ENCODE peak calls at places on chromosomes 2 and 18, in seven cellular contexts. W, U, I, B, X, V and D are unnamed samples. For H3K36me3 and H3K4me1, the result is how much of the 10 kb centered on the place peaks cover.

GRCh38 chr2:28608829-28609400 is 113.1 kb downstream of the PLB1 start:
- DNase-seq in W (no peak), U (no peak), I (no peak), B (no peak), X (no peak), V (no peak), D (no peak)

GRCh38 chr2:170361359-170361936 is 183.5 kb downstream of the MYO3B start:
- DNase-seq in W (peak), U (peak), I (no peak), B (no peak), X (no peak), V (no peak), D (peak)

GRCh38 chr18:68662779-68663178 is 52.1 kb downstream of the TMX3 start:
- DNase-seq in W (no peak), U (no peak), I (no peak), B (no peak), X (no peak), V (no peak), D (no peak)

GRCh38 chr18:69205925-69206324 is 194.8 kb upstream of the DOK6 start:
- DNase-seq in W (no peak), U (no peak), I (no peak), B (no peak), X (no peak), V (no peak), D (no peak)

GRCh38 chr2:12950957-12951656 is 234.4 kb downstream of the TRIB2 start:
- DNase-seq in W (no peak), U (no peak), I (no peak), B (no peak), X (no peak), V (no peak), D (no peak)

GRCh38 chr2:145644820-145645302 is 1124.9 kb upstream of the ZEB2 start:
- DNase-seq in W (no peak), U (no peak), I (no peak), B (no peak), X (no peak), V (no peak), D (no peak)

GRCh38 chr2:45722477-45722876 is 71.0 kb downstream of the PRKCE start:
- DNase-seq in W (no peak), U (no peak), I (no peak), B (no peak), X (no peak), V (no peak), D (no peak)

GRCh38 chr2:64332300-64332699 is 121.7 kb upstream of the LGALSL start:
- DNase-seq in W (no peak), U (no peak), I (no peak), B (no peak), X (no peak), V (no peak), D (no peak)

GRCh38 chr2:70569559-70569958 is 15.9 kb upstream of the TGFA start:
- DNase-seq in W (no peak), U (no peak), I (no peak), B (no peak), X (no peak), V (no peak), D (no peak)

GRCh38 chr2:88115825-88116518 is 11.9 kb downstream of the FABP1 start:
- DNase-seq in W (no peak), U (no peak), I (no peak), B (no peak), X (no peak), V (no peak), D (no peak)
- H3K36me3 ChIP-seq in W (under half), U (under half), I (under half), B (under half), X (under half), V (under half), D (under half)

GRCh38 chr18:77115461-77115907 is 17.1 kb downstream of the MBP start:
- DNase-seq in W (no peak), U (peak), I (no peak), B (no peak), X (no peak), V (peak), D (no peak)

GRCh38 chr18:77113361-77114069 is 19.1 kb downstream of the MBP start:
- DNase-seq in W (no peak), U (peak), I (no peak), B (no peak), X (no peak), V (peak), D (no peak)

GRCh38 chr18:77112161-77112801 is 20.3 kb downstream of the MBP start:
- DNase-seq in W (no peak), U (peak), I (no peak), B (no peak), X (no peak), V (peak), D (no peak)

GRCh38 chr18:77114564-77115391 is 17.8 kb downstream of the MBP start:
- DNase-seq in W (peak), U (peak), I (no peak), B (peak), X (peak), V (peak), D (no peak)

DNA sequence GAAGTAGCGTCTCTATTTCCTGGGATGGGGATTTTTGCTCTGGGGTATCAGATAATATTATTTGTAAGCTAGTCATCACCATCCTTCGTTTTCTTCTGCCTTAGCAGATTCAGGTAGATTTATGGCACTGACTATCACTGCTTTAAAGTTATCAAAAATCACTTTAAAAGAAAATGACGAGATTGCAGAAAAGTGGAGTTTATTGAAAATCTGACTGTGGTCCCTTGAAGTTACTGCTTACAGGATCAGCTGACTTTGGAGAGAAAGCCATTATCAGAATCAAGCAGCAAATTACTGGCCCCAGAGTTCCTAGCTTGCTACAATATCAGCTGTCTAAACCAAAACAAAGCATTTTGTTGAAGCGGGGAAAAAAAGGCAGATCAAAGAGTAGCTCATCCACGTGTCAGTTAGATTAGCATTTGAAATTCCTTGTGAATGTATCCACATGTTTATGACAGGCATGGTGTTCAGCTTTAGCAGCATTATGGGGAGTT is 18.5 kb downstream of the MBP start:
- DNase-seq in W (no peak), U (no peak), I (no peak), B (no peak), X (no peak), V (no peak), D (no peak)
- H3K4me1 ChIP-seq in W (under half), U (under half), I (under half), B (half or more), X (half or more), V (under half), D (under half)

GRCh38 chr2:241498115-241499070 is 10.0 kb downstream of the STK25 start:
- DNase-seq in W (no peak), U (no peak), I (no peak), B (no peak), X (no peak), V (no peak), D (no peak)
- H3K4me3 ChIP-seq in W (no peak), U (no peak), I (no peak), B (no peak), X (no peak), V (no peak), D (no peak)

DNA sequence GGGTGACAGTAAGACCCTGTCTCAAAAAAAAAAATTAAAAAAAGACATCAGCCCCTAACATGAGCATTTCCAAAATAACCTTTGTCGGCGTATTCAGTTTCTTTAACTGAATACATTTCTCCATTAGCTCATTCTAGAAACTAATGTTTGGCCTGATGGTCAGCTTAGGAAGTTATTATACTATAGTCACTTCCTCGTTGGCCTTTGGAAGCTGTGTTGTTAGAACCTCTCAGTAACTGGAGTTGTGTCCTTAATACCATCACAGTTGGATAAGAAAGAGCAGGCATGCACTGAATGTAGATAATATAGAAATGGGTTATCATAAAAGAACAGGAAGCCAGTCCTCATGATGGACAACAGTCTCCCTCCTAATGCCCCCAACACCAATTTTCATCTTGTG is 112.8 kb downstream of the ANTXR1 start:
- DNase-seq in W (no peak), U (no peak), I (no peak), B (no peak), X (no peak), V (no peak), D (no peak)
- H3K36me3 ChIP-seq in W (under half), U (under half), I (under half), B (under half), X (under half), V (under half), D (under half)

DNA sequence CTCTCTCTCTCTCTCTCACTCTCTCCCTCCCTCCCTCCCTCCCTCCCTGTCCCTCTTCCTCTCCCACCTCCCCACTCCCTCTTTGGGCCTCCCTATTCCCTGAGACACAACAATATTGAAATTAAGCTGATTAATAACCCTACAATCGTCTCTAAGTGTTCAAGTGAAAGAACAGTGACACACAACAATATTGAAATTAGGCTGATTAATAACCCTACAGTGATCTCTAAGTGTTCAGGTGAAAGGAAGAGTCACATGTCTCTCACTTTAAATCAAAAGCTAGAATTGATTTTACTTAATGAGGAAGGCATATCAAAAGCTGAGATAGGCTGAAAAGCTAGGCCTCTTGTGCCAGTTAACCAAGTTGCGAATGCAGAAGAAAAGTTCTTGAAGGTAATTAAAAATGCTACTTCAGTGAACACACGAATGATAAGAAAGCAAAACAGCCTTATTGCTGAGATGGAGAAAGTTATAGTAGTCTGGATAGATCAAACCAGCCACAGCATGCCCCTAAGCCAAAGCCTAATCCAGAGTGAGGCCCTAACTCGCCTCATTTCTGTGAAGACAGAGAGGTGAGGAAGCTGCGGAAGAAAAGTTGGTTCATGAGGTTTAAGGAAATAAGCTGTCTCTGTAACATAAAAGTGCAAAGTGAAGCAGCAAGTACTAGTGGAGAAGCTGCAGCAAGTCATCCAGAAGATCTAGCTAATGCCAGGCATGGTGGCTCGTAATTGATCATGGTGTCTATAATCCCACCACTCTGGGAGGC is 21.3 kb downstream of the MALT1 start:
- DNase-seq in W (no peak), U (no peak), I (no peak), B (no peak), X (no peak), V (no peak), D (no peak)
- H3K4me1 ChIP-seq in W (under half), U (under half), I (under half), B (under half), X (under half), V (under half), D (under half)

GRCh38 chr18:51053822-51054221 is 23.8 kb downstream of the SMAD4 start:
- DNase-seq in W (no peak), U (no peak), I (no peak), B (no peak), X (no peak), V (no peak), D (no peak)
- H3K4me3 ChIP-seq in W (no peak), U (no peak), I (no peak), B (no peak), X (no peak), V (no peak), D (no peak)

DNA sequence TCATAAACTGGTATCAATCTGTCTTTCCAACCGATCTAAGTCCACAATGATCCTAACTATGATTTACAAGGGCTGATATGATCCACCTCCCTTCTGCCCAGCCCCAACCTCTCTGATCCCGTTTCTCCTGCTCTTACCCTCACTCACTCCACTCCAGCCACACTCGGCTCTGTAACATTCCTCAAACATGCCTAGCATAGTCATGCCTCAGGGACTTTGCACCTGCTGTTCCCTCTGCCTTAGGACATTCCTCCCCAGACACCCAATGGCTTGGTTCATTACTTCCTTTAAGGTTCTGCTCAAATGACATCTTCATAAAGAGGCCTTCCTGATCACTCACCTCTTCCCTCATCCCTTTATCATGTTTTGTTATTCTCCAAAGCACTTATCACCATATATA is 9.2 kb downstream of the DUSP11 start:
- DNase-seq in W (no peak), U (no peak), I (no peak), B (no peak), X (no peak), V (no peak), D (no peak)
- H3K36me3 ChIP-seq in W (half or more), U (half or more), I (under half), B (half or more), X (half or more), V (under half), D (half or more)

GRCh38 chr2:48085888-48086287 is 179.6 kb upstream of the FBXO11 start:
- DNase-seq in W (no peak), U (no peak), I (no peak), B (no peak), X (no peak), V (no peak), D (no peak)
- H3K4me1 ChIP-seq in W (under half), U (under half), I (under half), B (under half), X (under half), V (under half), D (under half)